ENCODE peak calls at places on chromosome 15, in ten cellular contexts. T is endodermal cell; H is spleen; S is lung; F is CD4-positive, alpha-beta memory T cell; P is heart left ventricle; D is stomach; V is mesenchymal stem cell; N is kidney epithelial cell; A is GM23338. W is an unnamed sample. For H3K27me3, the result is how much of the 10 kb centered on the place peaks cover.

GRCh38 chr15:62647195-62647865 is 395.2 kb upstream of the TPM1 start:
- DNase-seq in V (peak), T (no peak), S (no peak), H (no peak), D (peak), N (peak), P (no peak), F (no peak), A (no peak), W (no peak)

GRCh38 chr15:39511915-39512260 is 69.0 kb upstream of the THBS1 start:
- DNase-seq in P (no peak), N (no peak), S (no peak), H (no peak), A (no peak), T (no peak), F (no peak), V (peak), D (no peak), W (no peak)

GRCh38 chr15:75348563-75349350 is 1.9 kb downstream of the NEIL1 start:
- DNase-seq in F (no peak), H (peak), N (no peak), S (no peak), A (peak), P (no peak), V (peak), D (peak), T (peak), W (peak)

GRCh38 chr15:27623149-27623548 is 476.0 kb downstream of the OCA2 start:
- DNase-seq in P (no peak), D (no peak), V (no peak), A (peak), N (no peak), T (no peak), S (no peak), F (no peak), H (no peak), W (no peak)

GRCh38 chr15:83192742-83193141 is 14.9 kb downstream of the HDGFL3 start:
- DNase-seq in A (no peak), P (no peak), S (no peak), H (no peak), V (no peak), D (no peak), N (no peak), T (no peak), F (no peak), W (no peak)

GRCh38 chr15:75456710-75457109 is 5.2 kb upstream of the SIN3A start:
- DNase-seq in D (no peak), V (peak), S (no peak), A (peak), N (no peak), H (no peak), T (peak), F (no peak), P (no peak), W (no peak)

GRCh38 chr15:63605816-63606215 is 8.6 kb downstream of the FBXL22 start:
- DNase-seq in T (no peak), D (no peak), N (no peak), H (peak), F (peak), A (no peak), S (no peak), V (no peak), P (no peak), W (no peak)

GRCh38 chr15:38896652-38897051 is 332.0 kb upstream of the RASGRP1 start:
- DNase-seq in A (no peak), P (no peak), S (no peak), T (no peak), D (no peak), V (no peak), H (no peak), F (no peak), N (no peak), W (peak)

GRCh38 chr15:90744759-90745402 is 27.7 kb downstream of the BLM start:
- DNase-seq in D (no peak), S (no peak), A (no peak), H (no peak), F (no peak), T (no peak), N (no peak), V (no peak), P (no peak), W (no peak)

GRCh38 chr15:38547255-38547997 is 17.2 kb downstream of the RASGRP1 start:
- DNase-seq in H (no peak), A (no peak), N (no peak), F (no peak), V (no peak), S (no peak), P (no peak), T (no peak), D (no peak), W (peak)

GRCh38 chr15:76678766-76679165 is 226.4 kb downstream of the SCAPER start:
- DNase-seq in A (no peak), P (no peak), S (no peak), D (no peak), F (no peak), T (no peak), N (peak), H (no peak), V (no peak), W (no peak)

GRCh38 chr15:92112180-92112579 is 258.7 kb downstream of the SLCO3A1 start:
- DNase-seq in P (no peak), N (no peak), T (no peak), V (no peak), H (no peak), D (no peak), S (no peak), A (no peak), F (no peak), W (no peak)

GRCh38 chr15:70447511-70447910 is 315.8 kb downstream of the UACA start:
- DNase-seq in D (no peak), V (no peak), F (no peak), N (no peak), A (no peak), T (no peak), S (no peak), H (no peak), P (no peak), W (no peak)

GRCh38 chr15:60589253-60589652 is 110.3 kb upstream of the ICE2 start:
- DNase-seq in N (no peak), H (no peak), V (no peak), S (no peak), A (no peak), P (no peak), F (peak), D (no peak), T (no peak), W (no peak)

GRCh38 chr15:41930221-41930866 is 36.5 kb upstream of the SPTBN5 start:
- DNase-seq in N (peak), V (peak), P (no peak), D (no peak), S (peak), T (no peak), A (no peak), H (no peak), F (no peak), W (peak)

GRCh38 chr15:70327328-70328136 is 229.8 kb upstream of the TLE3 start:
- DNase-seq in V (peak), F (no peak), T (peak), N (peak), P (no peak), A (no peak), S (no peak), D (no peak), H (no peak), W (peak)

GRCh38 chr15:74801311-74801997 is 11.2 kb upstream of the LMAN1L start:
- DNase-seq in P (no peak), H (no peak), F (no peak), V (no peak), S (no peak), N (no peak), T (no peak), D (no peak), A (no peak), W (no peak)

GRCh38 chr15:35206060-35206675 is 121.1 kb upstream of the NANOGP8 start:
- DNase-seq in A (peak), D (no peak), P (no peak), F (no peak), N (no peak), H (no peak), S (no peak), T (no peak), V (no peak), W (no peak)

GRCh38 chr15:64396790-64397189 is 9.2 kb downstream of the TRIP4 start:
- DNase-seq in A (no peak), V (no peak), N (no peak), H (no peak), D (no peak), S (no peak), T (no peak), P (no peak), F (no peak), W (no peak)

GRCh38 chr15:77851696-77852095 is 219.0 kb upstream of the LINGO1 start:
- DNase-seq in F (no peak), V (no peak), D (no peak), S (no peak), N (peak), A (no peak), P (no peak), T (peak), H (peak), W (no peak)

GRCh38 chr15:50675524-50676144 is 11.0 kb downstream of the TRPM7 start:
- DNase-seq in A (peak), F (peak), S (no peak), T (no peak), V (peak), D (no peak), P (no peak), H (no peak), N (no peak), W (no peak)

GRCh38 chr15:36415643-36416042 is 163.8 kb upstream of the CDIN1 start:
- DNase-seq in N (no peak), V (peak), P (no peak), D (no peak), H (no peak), F (no peak), S (no peak), T (no peak), A (no peak), W (no peak)

GRCh38 chr15:40755821-40756220 is 767 bp upstream of the RMDN3 start:
- DNase-seq in D (no peak), T (no peak), N (no peak), H (peak), P (no peak), A (peak), V (no peak), S (no peak), F (no peak), W (no peak)

GRCh38 chr15:55389276-55389631 is 18.9 kb downstream of the CCPG1 start:
- DNase-seq in S (no peak), A (no peak), T (no peak), N (no peak), H (no peak), D (no peak), F (no peak), P (no peak), V (peak), W (no peak)

GRCh38 chr15:52288051-52288942 is 7.3 kb downstream of the MYO5C start:
- DNase-seq in N (peak), F (no peak), D (peak), A (no peak), S (peak), H (no peak), V (peak), P (no peak), T (no peak), W (peak)

GRCh38 chr15:85972805-85973540 is 106.7 kb upstream of the AGBL1 start:
- DNase-seq in H (no peak), S (no peak), N (no peak), T (no peak), V (no peak), D (no peak), F (no peak), A (no peak), P (no peak), W (no peak)

GRCh38 chr15:61935493-61935892 is 124.8 kb downstream of the VPS13C start:
- DNase-seq in D (no peak), P (no peak), S (no peak), V (no peak), H (no peak), A (no peak), F (no peak), T (no peak), N (no peak), W (no peak)

GRCh38 chr15:91469627-91470567 is 369.8 kb downstream of the SV2B start:
- DNase-seq in A (no peak), P (no peak), V (no peak), D (peak), S (no peak), N (no peak), T (no peak), H (peak), F (peak), W (no peak)

GRCh38 chr15:51051776-51052175 is 42.9 kb downstream of the TNFAIP8L3 start:
- DNase-seq in N (no peak), T (no peak), S (peak), P (peak), A (no peak), F (no peak), D (no peak), V (no peak), H (no peak), W (no peak)

GRCh38 chr15:33044598-33044997 is 149.9 kb downstream of the FMN1 start:
- DNase-seq in V (no peak), S (no peak), N (no peak), A (no peak), P (no peak), T (no peak), H (no peak), D (no peak), F (no peak), W (no peak)

GRCh38 chr15:37004373-37004869 is 95.9 kb downstream of the MEIS2 start:
- DNase-seq in S (no peak), T (no peak), A (no peak), P (no peak), D (no peak), N (no peak), H (no peak), V (no peak), F (no peak), W (peak)

GRCh38 chr15:61393949-61394348 is 164.8 kb upstream of the RORA start:
- DNase-seq in P (no peak), S (no peak), D (no peak), T (no peak), A (no peak), H (no peak), V (no peak), F (no peak), N (no peak), W (no peak)

GRCh38 chr15:60605879-60606304 is 127.0 kb upstream of the ICE2 start:
- DNase-seq in F (no peak), V (peak), H (no peak), P (peak), A (no peak), T (no peak), D (no peak), N (no peak), S (no peak), W (no peak)

GRCh38 chr15:29087521-29088285 is 181.9 kb downstream of the NSMCE3 start:
- DNase-seq in S (no peak), V (no peak), T (no peak), D (no peak), N (no peak), A (no peak), H (peak), P (no peak), F (no peak), W (no peak)

GRCh38 chr15:29682361-29682760 is 139.9 kb downstream of the TJP1 start:
- DNase-seq in S (no peak), P (no peak), T (no peak), N (no peak), A (no peak), H (no peak), V (no peak), D (no peak), F (no peak), W (no peak)

GRCh38 chr15:64740361-64741170 is 34.8 kb downstream of the RBPMS2 start:
- DNase-seq in D (no peak), N (no peak), S (peak), F (no peak), A (no peak), H (no peak), P (peak), V (peak), T (no peak), W (peak)

GRCh38 chr15:71325461-71325860 is 210.2 kb downstream of the THSD4 start:
- DNase-seq in D (no peak), A (no peak), S (no peak), T (no peak), V (peak), P (no peak), H (no peak), N (no peak), F (no peak), W (no peak)

DNA sequence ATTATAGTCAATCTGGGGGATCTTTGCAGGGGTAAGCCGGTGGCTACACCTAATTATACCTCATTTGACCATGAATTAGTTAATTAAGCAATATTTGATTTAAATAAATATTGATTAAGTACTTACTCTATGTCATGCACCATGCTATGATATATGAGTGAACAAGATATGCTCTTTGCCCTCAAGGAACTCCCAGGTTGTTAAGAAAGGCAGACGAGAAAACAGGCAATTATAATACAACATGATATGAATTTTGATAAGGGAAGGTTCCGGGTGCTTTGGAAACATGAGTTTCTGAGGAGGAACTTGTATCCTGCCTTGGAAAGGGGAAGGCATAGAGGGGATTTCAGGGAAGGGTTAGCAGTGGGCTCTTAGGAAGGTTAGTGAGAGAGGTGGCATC is 412.9 kb downstream of the WDR72 start:
- DNase-seq in S (no peak), V (no peak), A (no peak), P (no peak), D (no peak), H (no peak), T (no peak), N (no peak), F (no peak), W (no peak)
- H3K27me3 ChIP-seq in S (under half), V (under half), A (under half), P (under half), D (under half), H (under half), T (under half), N (under half), F (under half), W (under half)

GRCh38 chr15:45114751-45115085 is 592 bp downstream of the DUOXA2 start:
- DNase-seq in A (no peak), H (no peak), S (no peak), N (no peak), T (no peak), D (no peak), V (no peak), F (no peak), P (no peak), W (no peak)
- H3K27me3 ChIP-seq in A (half or more), H (half or more), S (under half), N (half or more), T (half or more), D (half or more), V (half or more), F (half or more), P (half or more), W (half or more)

GRCh38 chr15:67207555-67208182 is 46.8 kb downstream of the AAGAB start:
- DNase-seq in N (no peak), V (no peak), S (no peak), F (no peak), H (no peak), A (no peak), P (no peak), T (no peak), D (no peak), W (no peak)
- H3K27me3 ChIP-seq in N (under half), V (under half), S (under half), F (under half), H (under half), A (under half), P (under half), T (under half), D (under half), W (under half)

GRCh38 chr15:93159892-93160398 is 70.9 kb upstream of the RGMA start:
- DNase-seq in S (no peak), D (no peak), H (no peak), A (no peak), T (no peak), V (no peak), N (no peak), F (no peak), P (no peak), W (peak)
- H3K27me3 ChIP-seq in S (under half), D (under half), H (under half), A (under half), T (under half), V (under half), N (under half), F (under half), P (under half), W (under half)

DNA sequence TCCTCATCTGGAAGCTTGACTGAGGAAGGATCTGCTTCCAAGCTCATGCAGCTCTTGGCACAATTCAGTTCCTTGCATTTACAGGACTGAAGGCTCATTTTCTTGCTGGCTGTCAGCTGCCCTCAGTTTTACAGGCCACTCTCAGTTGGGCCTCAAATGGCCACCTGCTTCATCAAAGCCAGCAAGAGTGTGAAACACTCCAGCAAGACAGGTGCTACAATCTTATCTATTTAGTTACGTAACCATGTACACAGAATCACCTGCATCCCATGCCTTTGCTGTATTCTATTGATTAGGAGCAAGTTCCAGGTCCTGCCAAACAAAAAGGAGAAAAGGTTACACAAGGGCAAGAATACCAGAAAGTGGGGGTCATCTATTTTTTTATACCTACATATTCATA is 40.8 kb downstream of the RHCG start:
- DNase-seq in H (no peak), S (no peak), N (no peak), D (no peak), P (no peak), F (no peak), T (no peak), A (no peak), V (no peak), W (peak)
- H3K27me3 ChIP-seq in H (under half), S (under half), N (under half), D (under half), P (under half), F (under half), T (under half), A (under half), V (half or more), W (under half)

DNA sequence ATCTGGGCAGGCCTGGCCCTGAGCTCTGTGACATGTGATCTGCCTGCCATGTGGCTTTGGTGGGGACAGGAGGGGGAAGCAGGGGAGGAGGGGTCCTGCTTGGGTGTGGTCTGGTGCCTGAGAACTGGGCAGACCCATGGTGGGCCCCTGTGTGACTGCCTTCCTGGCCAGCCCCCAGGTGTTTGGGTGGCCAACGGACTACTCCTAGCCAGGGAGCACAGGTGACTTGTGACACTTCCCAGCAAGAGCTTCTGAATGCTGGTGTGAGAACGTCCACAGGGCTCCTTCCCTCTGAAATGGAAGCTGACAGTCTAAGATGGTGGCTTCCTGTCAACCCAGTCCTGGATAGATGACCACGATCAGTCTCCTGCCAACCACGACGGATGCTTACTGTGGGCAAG is 136.1 kb upstream of the MEF2A start:
- DNase-seq in H (peak), N (no peak), V (no peak), T (no peak), D (no peak), P (peak), A (no peak), S (no peak), F (no peak), W (no peak)
- H3K27me3 ChIP-seq in H (under half), N (under half), V (under half), T (under half), D (under half), P (under half), A (under half), S (under half), F (under half), W (under half)

W was measured in trophoblast cell.